ENCODE peak calls at places on chromosomes 5 and 9, in nine cellular contexts. One of them, this sample, is unnamed.
A peak's percentile ranks its signal among the peaks of the same experiment; 100 is the strongest.

GRCh38 chr9:136544549-136545064 is 1.2 kb downstream of the NOTCH1 start:
- DNase-seq in right lobe of liver: no peak
- DNase-seq in epithelial cell of esophagus: no peak
- DNase-seq in AG10803: no peak
- DNase-seq in GM12865: peak; percentile 53
- DNase-seq in CD8-positive, alpha-beta T cell: peak; percentile 68
- DNase-seq in cardiac fibroblast: peak; percentile 37
- DNase-seq in CD8-positive, alpha-beta memory T cell: peak; percentile 44
- DNase-seq in cardiac muscle cell: no peak
- DNase-seq in this sample: no peak

GRCh38 chr9:133771486-133772482 is 33.6 kb upstream of the SARDH start:
- DNase-seq in right lobe of liver: peak; percentile 52
- DNase-seq in epithelial cell of esophagus: no peak
- DNase-seq in AG10803: no peak
- DNase-seq in GM12865: no peak
- DNase-seq in CD8-positive, alpha-beta T cell: peak; percentile 46
- DNase-seq in cardiac fibroblast: no peak
- DNase-seq in CD8-positive, alpha-beta memory T cell: no peak
- DNase-seq in cardiac muscle cell: no peak
- DNase-seq in this sample: no peak

GRCh38 chr5:67244345-67244793 is 47.8 kb upstream of the CD180 start:
- DNase-seq in right lobe of liver: peak; percentile 68
- DNase-seq in epithelial cell of esophagus: peak; percentile 39
- DNase-seq in AG10803: no peak
- DNase-seq in GM12865: no peak
- DNase-seq in CD8-positive, alpha-beta T cell: no peak
- DNase-seq in cardiac fibroblast: peak; percentile 27
- DNase-seq in CD8-positive, alpha-beta memory T cell: no peak
- DNase-seq in cardiac muscle cell: peak; percentile 61
- DNase-seq in this sample: no peak

GRCh38 chr5:140042551-140043507 is at the start of gene NRG2:
- DNase-seq in right lobe of liver: peak; percentile 67
- DNase-seq in epithelial cell of esophagus: peak; percentile 25
- DNase-seq in AG10803: peak; percentile 43
- DNase-seq in GM12865: peak; percentile 88
- DNase-seq in CD8-positive, alpha-beta T cell: peak; percentile 70
- DNase-seq in cardiac fibroblast: peak; percentile 45
- DNase-seq in CD8-positive, alpha-beta memory T cell: peak; percentile 48
- DNase-seq in cardiac muscle cell: peak; percentile 86
- DNase-seq in this sample: no peak

GRCh38 chr5:35129276-35129675 is 81.5 kb upstream of the AGXT2 start:
- DNase-seq in right lobe of liver: no peak
- DNase-seq in epithelial cell of esophagus: no peak
- DNase-seq in AG10803: peak; percentile 93
- DNase-seq in GM12865: no peak
- DNase-seq in CD8-positive, alpha-beta T cell: no peak
- DNase-seq in cardiac fibroblast: peak; percentile 85
- DNase-seq in CD8-positive, alpha-beta memory T cell: no peak
- DNase-seq in cardiac muscle cell: no peak
- DNase-seq in this sample: no peak

GRCh38 chr9:98955259-98955658 is 11.6 kb downstream of the COL15A1 start:
- DNase-seq in right lobe of liver: no peak
- DNase-seq in epithelial cell of esophagus: no peak
- DNase-seq in AG10803: no peak
- DNase-seq in GM12865: no peak
- DNase-seq in CD8-positive, alpha-beta T cell: no peak
- DNase-seq in cardiac fibroblast: no peak
- DNase-seq in CD8-positive, alpha-beta memory T cell: no peak
- DNase-seq in cardiac muscle cell: no peak
- DNase-seq in this sample: no peak

GRCh38 chr9:112849363-112849922 is 41.2 kb downstream of the SLC46A2 start:
- DNase-seq in right lobe of liver: no peak
- DNase-seq in epithelial cell of esophagus: no peak
- DNase-seq in AG10803: no peak
- DNase-seq in GM12865: no peak
- DNase-seq in CD8-positive, alpha-beta T cell: no peak
- DNase-seq in cardiac fibroblast: no peak
- DNase-seq in CD8-positive, alpha-beta memory T cell: no peak
- DNase-seq in cardiac muscle cell: no peak
- DNase-seq in this sample: no peak

GRCh38 chr5:88885043-88885442 is 2.1 kb upstream of the MEF2C start:
- DNase-seq in right lobe of liver: no peak
- DNase-seq in epithelial cell of esophagus: no peak
- DNase-seq in AG10803: peak; percentile 8
- DNase-seq in GM12865: no peak
- DNase-seq in CD8-positive, alpha-beta T cell: no peak
- DNase-seq in cardiac fibroblast: peak; percentile 46
- DNase-seq in CD8-positive, alpha-beta memory T cell: no peak
- DNase-seq in cardiac muscle cell: no peak
- DNase-seq in this sample: no peak

GRCh38 chr5:34017254-34017653 is 9.4 kb upstream of the AMACR start:
- DNase-seq in right lobe of liver: no peak
- DNase-seq in epithelial cell of esophagus: no peak
- DNase-seq in AG10803: no peak
- DNase-seq in GM12865: no peak
- DNase-seq in CD8-positive, alpha-beta T cell: no peak
- DNase-seq in cardiac fibroblast: no peak
- DNase-seq in CD8-positive, alpha-beta memory T cell: no peak
- DNase-seq in cardiac muscle cell: no peak
- DNase-seq in this sample: no peak

GRCh38 chr5:40813698-40814281 is 15.6 kb upstream of the PRKAA1 start:
- DNase-seq in right lobe of liver: no peak
- DNase-seq in epithelial cell of esophagus: no peak
- DNase-seq in AG10803: no peak
- DNase-seq in GM12865: no peak
- DNase-seq in CD8-positive, alpha-beta T cell: no peak
- DNase-seq in cardiac fibroblast: no peak
- DNase-seq in CD8-positive, alpha-beta memory T cell: no peak
- DNase-seq in cardiac muscle cell: no peak
- DNase-seq in this sample: no peak

GRCh38 chr5:52139888-52140580 is 647.7 kb upstream of the ITGA1 start:
- DNase-seq in right lobe of liver: no peak
- DNase-seq in epithelial cell of esophagus: no peak
- DNase-seq in AG10803: no peak
- DNase-seq in GM12865: no peak
- DNase-seq in CD8-positive, alpha-beta T cell: no peak
- DNase-seq in cardiac fibroblast: no peak
- DNase-seq in CD8-positive, alpha-beta memory T cell: no peak
- DNase-seq in cardiac muscle cell: no peak
- DNase-seq in this sample: no peak

GRCh38 chr9:135116892-135117680 is 29.6 kb downstream of the OLFM1 start:
- DNase-seq in right lobe of liver: peak; percentile 40
- DNase-seq in epithelial cell of esophagus: no peak
- DNase-seq in AG10803: no peak
- DNase-seq in GM12865: no peak
- DNase-seq in CD8-positive, alpha-beta T cell: no peak
- DNase-seq in cardiac fibroblast: no peak
- DNase-seq in CD8-positive, alpha-beta memory T cell: no peak
- DNase-seq in cardiac muscle cell: no peak
- DNase-seq in this sample: no peak
- H3K4me3 ChIP-seq in right lobe of liver: no peak overlapping the region
- H3K4me3 ChIP-seq in epithelial cell of esophagus: no peak overlapping the region
- H3K4me3 ChIP-seq in AG10803: no peak overlapping the region
- H3K4me3 ChIP-seq in GM12865: no peak overlapping the region
- H3K4me3 ChIP-seq in CD8-positive, alpha-beta T cell: no peak overlapping the region
- H3K4me3 ChIP-seq in cardiac fibroblast: no peak overlapping the region
- H3K4me3 ChIP-seq in CD8-positive, alpha-beta memory T cell: no peak overlapping the region
- H3K4me3 ChIP-seq in cardiac muscle cell: no peak overlapping the region
- H3K4me3 ChIP-seq in this sample: no peak overlapping the region

GRCh38 chr5:90563161-90563560 is 4.6 kb downstream of the ADGRV1 start:
- DNase-seq in right lobe of liver: no peak
- DNase-seq in epithelial cell of esophagus: no peak
- DNase-seq in AG10803: no peak
- DNase-seq in GM12865: no peak
- DNase-seq in CD8-positive, alpha-beta T cell: no peak
- DNase-seq in cardiac fibroblast: no peak
- DNase-seq in CD8-positive, alpha-beta memory T cell: no peak
- DNase-seq in cardiac muscle cell: no peak
- DNase-seq in this sample: no peak
- H3K4me3 ChIP-seq in right lobe of liver: no peak overlapping the region
- H3K4me3 ChIP-seq in epithelial cell of esophagus: no peak overlapping the region
- H3K4me3 ChIP-seq in AG10803: no peak overlapping the region
- H3K4me3 ChIP-seq in GM12865: no peak overlapping the region
- H3K4me3 ChIP-seq in CD8-positive, alpha-beta T cell: no peak overlapping the region
- H3K4me3 ChIP-seq in cardiac fibroblast: no peak overlapping the region
- H3K4me3 ChIP-seq in CD8-positive, alpha-beta memory T cell: no peak overlapping the region
- H3K4me3 ChIP-seq in cardiac muscle cell: no peak overlapping the region
- H3K4me3 ChIP-seq in this sample: no peak overlapping the region

GRCh38 chr9:113886471-113886870 is 10.4 kb downstream of the ZNF618 start:
- DNase-seq in right lobe of liver: no peak
- DNase-seq in epithelial cell of esophagus: no peak
- DNase-seq in AG10803: no peak
- DNase-seq in GM12865: no peak
- DNase-seq in CD8-positive, alpha-beta T cell: no peak
- DNase-seq in cardiac fibroblast: peak; percentile 34
- DNase-seq in CD8-positive, alpha-beta memory T cell: no peak
- DNase-seq in cardiac muscle cell: no peak
- DNase-seq in this sample: no peak
- H3K4me3 ChIP-seq in right lobe of liver: peak overlapping the region; percentile 16
- H3K4me3 ChIP-seq in epithelial cell of esophagus: no peak overlapping the region
- H3K4me3 ChIP-seq in AG10803: peak overlapping the region; percentile 45
- H3K4me3 ChIP-seq in GM12865: no peak overlapping the region
- H3K4me3 ChIP-seq in CD8-positive, alpha-beta T cell: peak overlapping the region; percentile 42
- H3K4me3 ChIP-seq in cardiac fibroblast: peak overlapping the region; percentile 4
- H3K4me3 ChIP-seq in CD8-positive, alpha-beta memory T cell: peak overlapping the region; percentile 52
- H3K4me3 ChIP-seq in cardiac muscle cell: no peak overlapping the region
- H3K4me3 ChIP-seq in this sample: peak overlapping the region; percentile 29

GRCh38 chr5:119274767-119275130 is 81.1 kb upstream of the TNFAIP8 start:
- DNase-seq in right lobe of liver: no peak
- DNase-seq in epithelial cell of esophagus: peak; percentile 84
- DNase-seq in AG10803: peak; percentile 60
- DNase-seq in GM12865: peak; percentile 62
- DNase-seq in CD8-positive, alpha-beta T cell: no peak
- DNase-seq in cardiac fibroblast: peak; percentile 85
- DNase-seq in CD8-positive, alpha-beta memory T cell: no peak
- DNase-seq in cardiac muscle cell: no peak
- DNase-seq in this sample: peak; percentile 59

GRCh38 chr5:119276976-119277375 is 78.8 kb upstream of the TNFAIP8 start:
- DNase-seq in right lobe of liver: no peak
- DNase-seq in epithelial cell of esophagus: no peak
- DNase-seq in AG10803: no peak
- DNase-seq in GM12865: peak; percentile 70
- DNase-seq in CD8-positive, alpha-beta T cell: no peak
- DNase-seq in cardiac fibroblast: no peak
- DNase-seq in CD8-positive, alpha-beta memory T cell: no peak
- DNase-seq in cardiac muscle cell: no peak
- DNase-seq in this sample: no peak

GRCh38 chr5:119275873-119276214 is 80.0 kb upstream of the TNFAIP8 start:
- DNase-seq in right lobe of liver: no peak
- DNase-seq in epithelial cell of esophagus: no peak
- DNase-seq in AG10803: no peak
- DNase-seq in GM12865: peak; percentile 87
- DNase-seq in CD8-positive, alpha-beta T cell: no peak
- DNase-seq in cardiac fibroblast: no peak
- DNase-seq in CD8-positive, alpha-beta memory T cell: no peak
- DNase-seq in cardiac muscle cell: no peak
- DNase-seq in this sample: no peak

GRCh38 chr5:119274024-119274766 is 81.6 kb upstream of the TNFAIP8 start:
- DNase-seq in right lobe of liver: no peak
- DNase-seq in epithelial cell of esophagus: peak; percentile 94
- DNase-seq in AG10803: no peak
- DNase-seq in GM12865: no peak
- DNase-seq in CD8-positive, alpha-beta T cell: no peak
- DNase-seq in cardiac fibroblast: no peak
- DNase-seq in CD8-positive, alpha-beta memory T cell: no peak
- DNase-seq in cardiac muscle cell: no peak
- DNase-seq in this sample: no peak

DNA sequence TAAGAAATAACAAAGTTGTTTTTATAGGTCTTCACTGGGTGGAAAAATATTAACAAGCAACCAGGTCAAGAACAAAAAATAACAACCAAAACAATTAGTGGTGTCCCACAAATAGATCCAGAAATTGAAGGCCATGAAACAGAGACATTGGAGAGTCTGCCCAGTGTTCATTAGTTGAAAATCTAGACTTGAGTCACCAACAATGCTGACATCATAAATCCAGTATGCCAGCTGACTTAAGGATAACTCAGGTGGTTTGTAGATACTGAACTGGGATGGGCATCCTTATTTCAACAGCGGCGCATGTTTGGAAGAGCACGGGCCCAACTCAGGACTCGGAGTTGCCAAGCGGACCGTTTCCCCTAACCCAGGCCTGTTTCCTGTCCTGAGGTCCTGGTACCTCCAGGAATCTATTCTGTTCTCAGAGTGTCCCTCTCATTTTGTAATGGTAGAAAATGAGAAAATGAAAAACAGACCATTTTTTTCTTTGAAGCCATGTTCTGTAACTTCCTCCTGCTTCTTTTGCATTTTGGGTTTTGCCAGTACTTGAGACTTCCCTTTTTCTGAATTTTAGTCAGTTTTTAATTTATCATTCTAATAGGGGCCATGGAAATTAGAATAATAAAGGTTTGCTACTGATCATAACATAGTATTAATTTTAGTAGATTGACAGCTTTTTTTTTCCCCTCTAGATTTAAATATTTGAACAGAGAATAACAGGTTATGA is 80.5 kb upstream of the TNFAIP8 start:
- DNase-seq in right lobe of liver: no peak
- DNase-seq in epithelial cell of esophagus: peak; percentile 95
- DNase-seq in AG10803: no peak
- DNase-seq in GM12865: peak; percentile 43
- DNase-seq in CD8-positive, alpha-beta T cell: no peak
- DNase-seq in cardiac fibroblast: peak; percentile 66
- DNase-seq in CD8-positive, alpha-beta memory T cell: no peak
- DNase-seq in cardiac muscle cell: no peak
- DNase-seq in this sample: no peak
- H3K4me3 ChIP-seq in right lobe of liver: no peak overlapping the region
- H3K4me3 ChIP-seq in epithelial cell of esophagus: no peak overlapping the region
- H3K4me3 ChIP-seq in AG10803: no peak overlapping the region
- H3K4me3 ChIP-seq in GM12865: peak overlapping the region; percentile 37
- H3K4me3 ChIP-seq in CD8-positive, alpha-beta T cell: peak overlapping the region; percentile 13
- H3K4me3 ChIP-seq in cardiac fibroblast: no peak overlapping the region
- H3K4me3 ChIP-seq in CD8-positive, alpha-beta memory T cell: peak overlapping the region; percentile 40
- H3K4me3 ChIP-seq in cardiac muscle cell: no peak overlapping the region
- H3K4me3 ChIP-seq in this sample: no peak overlapping the region

GRCh38 chr5:95918421-95919006 is 43.1 kb downstream of the ELL2 start:
- DNase-seq in right lobe of liver: no peak
- DNase-seq in epithelial cell of esophagus: no peak
- DNase-seq in AG10803: no peak
- DNase-seq in GM12865: no peak
- DNase-seq in CD8-positive, alpha-beta T cell: no peak
- DNase-seq in cardiac fibroblast: no peak
- DNase-seq in CD8-positive, alpha-beta memory T cell: no peak
- DNase-seq in cardiac muscle cell: no peak
- DNase-seq in this sample: no peak

GRCh38 chr5:95919658-95920057 is 42.0 kb downstream of the ELL2 start:
- DNase-seq in right lobe of liver: no peak
- DNase-seq in epithelial cell of esophagus: no peak
- DNase-seq in AG10803: no peak
- DNase-seq in GM12865: no peak
- DNase-seq in CD8-positive, alpha-beta T cell: no peak
- DNase-seq in cardiac fibroblast: no peak
- DNase-seq in CD8-positive, alpha-beta memory T cell: no peak
- DNase-seq in cardiac muscle cell: no peak
- DNase-seq in this sample: no peak

GRCh38 chr5:95917207-95917606 is 44.4 kb downstream of the ELL2 start:
- DNase-seq in right lobe of liver: no peak
- DNase-seq in epithelial cell of esophagus: no peak
- DNase-seq in AG10803: no peak
- DNase-seq in GM12865: no peak
- DNase-seq in CD8-positive, alpha-beta T cell: no peak
- DNase-seq in cardiac fibroblast: no peak
- DNase-seq in CD8-positive, alpha-beta memory T cell: no peak
- DNase-seq in cardiac muscle cell: no peak
- DNase-seq in this sample: no peak

GRCh38 chr5:95915999-95916686 is 45.5 kb downstream of the ELL2 start:
- DNase-seq in right lobe of liver: no peak
- DNase-seq in epithelial cell of esophagus: no peak
- DNase-seq in AG10803: no peak
- DNase-seq in GM12865: peak; percentile 44
- DNase-seq in CD8-positive, alpha-beta T cell: no peak
- DNase-seq in cardiac fibroblast: no peak
- DNase-seq in CD8-positive, alpha-beta memory T cell: no peak
- DNase-seq in cardiac muscle cell: no peak
- DNase-seq in this sample: no peak

GRCh38 chr5:95916687-95917085 is 45.0 kb downstream of the ELL2 start:
- DNase-seq in right lobe of liver: no peak
- DNase-seq in epithelial cell of esophagus: no peak
- DNase-seq in AG10803: peak; percentile 40
- DNase-seq in GM12865: peak; percentile 44
- DNase-seq in CD8-positive, alpha-beta T cell: no peak
- DNase-seq in cardiac fibroblast: no peak
- DNase-seq in CD8-positive, alpha-beta memory T cell: no peak
- DNase-seq in cardiac muscle cell: no peak
- DNase-seq in this sample: no peak
- H3K4me3 ChIP-seq in right lobe of liver: no peak overlapping the region
- H3K4me3 ChIP-seq in epithelial cell of esophagus: no peak overlapping the region
- H3K4me3 ChIP-seq in AG10803: no peak overlapping the region
- H3K4me3 ChIP-seq in GM12865: no peak overlapping the region
- H3K4me3 ChIP-seq in CD8-positive, alpha-beta T cell: no peak overlapping the region
- H3K4me3 ChIP-seq in cardiac fibroblast: no peak overlapping the region
- H3K4me3 ChIP-seq in CD8-positive, alpha-beta memory T cell: no peak overlapping the region
- H3K4me3 ChIP-seq in cardiac muscle cell: no peak overlapping the region
- H3K4me3 ChIP-seq in this sample: no peak overlapping the region

This sample was measured in AG04449.